ENCODE peak calls at places on chromosomes 2 and 18, in eight cellular contexts. One of them, this sample, is unnamed.
A peak's percentile ranks its signal among the peaks of the same experiment; 100 is the strongest.

GRCh38 chr18:24942144-24942543 is 409.8 kb downstream of the ZNF521 start:
- DNase-seq in CD4-positive, alpha-beta T cell: no peak
- DNase-seq in neural progenitor cell: no peak
- DNase-seq in A549: no peak
- DNase-seq in cardiac muscle cell: no peak
- DNase-seq in iPS DF 6.9: no peak
- DNase-seq in neuronal stem cell: no peak
- DNase-seq in coronary artery: no peak
- DNase-seq in this sample: no peak

GRCh38 chr18:32271649-32272324 is 81.9 kb downstream of the MEP1B start:
- DNase-seq in CD4-positive, alpha-beta T cell: no peak
- DNase-seq in neural progenitor cell: peak; percentile 61
- DNase-seq in A549: peak; percentile 40
- DNase-seq in cardiac muscle cell: peak; percentile 56
- DNase-seq in iPS DF 6.9: no peak
- DNase-seq in neuronal stem cell: no peak
- DNase-seq in coronary artery: no peak
- DNase-seq in this sample: no peak

GRCh38 chr2:9806656-9807055 is 36.6 kb upstream of the TAF1B start:
- DNase-seq in CD4-positive, alpha-beta T cell: no peak
- DNase-seq in neural progenitor cell: no peak
- DNase-seq in A549: no peak
- DNase-seq in cardiac muscle cell: no peak
- DNase-seq in iPS DF 6.9: no peak
- DNase-seq in neuronal stem cell: no peak
- DNase-seq in coronary artery: no peak
- DNase-seq in this sample: no peak

GRCh38 chr2:5690718-5691658 is 1.2 kb upstream of the SOX11 start:
- DNase-seq in CD4-positive, alpha-beta T cell: no peak
- DNase-seq in neural progenitor cell: peak; percentile 94
- DNase-seq in A549: no peak
- DNase-seq in cardiac muscle cell: peak; percentile 91
- DNase-seq in iPS DF 6.9: no peak
- DNase-seq in neuronal stem cell: peak; percentile 82
- DNase-seq in coronary artery: no peak
- DNase-seq in this sample: no peak

GRCh38 chr2:118584380-118584779 is 263.1 kb downstream of the EN1 start:
- DNase-seq in CD4-positive, alpha-beta T cell: no peak
- DNase-seq in neural progenitor cell: peak; percentile 68
- DNase-seq in A549: no peak
- DNase-seq in cardiac muscle cell: peak; percentile 12
- DNase-seq in iPS DF 6.9: no peak
- DNase-seq in neuronal stem cell: peak; percentile 17
- DNase-seq in coronary artery: no peak
- DNase-seq in this sample: no peak

GRCh38 chr18:72720116-72720515 is 147.7 kb downstream of the NETO1 start:
- DNase-seq in CD4-positive, alpha-beta T cell: no peak
- DNase-seq in neural progenitor cell: no peak
- DNase-seq in A549: no peak
- DNase-seq in cardiac muscle cell: no peak
- DNase-seq in iPS DF 6.9: no peak
- DNase-seq in neuronal stem cell: no peak
- DNase-seq in coronary artery: no peak
- DNase-seq in this sample: no peak

GRCh38 chr2:218991674-218992168 is 1.5 kb downstream of the CRYBA2 start:
- DNase-seq in CD4-positive, alpha-beta T cell: no peak
- DNase-seq in neural progenitor cell: peak; percentile 67
- DNase-seq in A549: no peak
- DNase-seq in cardiac muscle cell: peak; percentile 37
- DNase-seq in iPS DF 6.9: no peak
- DNase-seq in neuronal stem cell: no peak
- DNase-seq in coronary artery: no peak
- DNase-seq in this sample: no peak

GRCh38 chr2:195488567-195488966 is 168.5 kb upstream of the SLC39A10 start:
- DNase-seq in CD4-positive, alpha-beta T cell: no peak
- DNase-seq in neural progenitor cell: no peak
- DNase-seq in A549: no peak
- DNase-seq in cardiac muscle cell: no peak
- DNase-seq in iPS DF 6.9: no peak
- DNase-seq in neuronal stem cell: no peak
- DNase-seq in coronary artery: no peak
- DNase-seq in this sample: no peak

GRCh38 chr18:59093668-59094067 is 46.0 kb upstream of the SEC11C start:
- DNase-seq in CD4-positive, alpha-beta T cell: no peak
- DNase-seq in neural progenitor cell: no peak
- DNase-seq in A549: no peak
- DNase-seq in cardiac muscle cell: no peak
- DNase-seq in iPS DF 6.9: no peak
- DNase-seq in neuronal stem cell: no peak
- DNase-seq in coronary artery: no peak
- DNase-seq in this sample: no peak

GRCh38 chr2:62661263-62661635 is 44.3 kb upstream of the EHBP1 start:
- DNase-seq in CD4-positive, alpha-beta T cell: no peak
- DNase-seq in neural progenitor cell: peak; percentile 29
- DNase-seq in A549: no peak
- DNase-seq in cardiac muscle cell: no peak
- DNase-seq in iPS DF 6.9: no peak
- DNase-seq in neuronal stem cell: no peak
- DNase-seq in coronary artery: no peak
- DNase-seq in this sample: no peak

GRCh38 chr2:209808521-209808920 is 36.9 kb downstream of the UNC80 start:
- DNase-seq in CD4-positive, alpha-beta T cell: no peak
- DNase-seq in neural progenitor cell: no peak
- DNase-seq in A549: no peak
- DNase-seq in cardiac muscle cell: no peak
- DNase-seq in iPS DF 6.9: no peak
- DNase-seq in neuronal stem cell: no peak
- DNase-seq in coronary artery: no peak
- DNase-seq in this sample: no peak

GRCh38 chr18:23650963-23651927 is 11.5 kb downstream of the ANKRD29 start:
- DNase-seq in CD4-positive, alpha-beta T cell: no peak
- DNase-seq in neural progenitor cell: no peak
- DNase-seq in A549: peak; percentile 51
- DNase-seq in cardiac muscle cell: peak; percentile 48
- DNase-seq in iPS DF 6.9: no peak
- DNase-seq in neuronal stem cell: no peak
- DNase-seq in coronary artery: no peak
- DNase-seq in this sample: no peak

GRCh38 chr2:43123056-43123455 is 103.3 kb downstream of the ZFP36L2 start:
- DNase-seq in CD4-positive, alpha-beta T cell: no peak
- DNase-seq in neural progenitor cell: no peak
- DNase-seq in A549: no peak
- DNase-seq in cardiac muscle cell: no peak
- DNase-seq in iPS DF 6.9: no peak
- DNase-seq in neuronal stem cell: no peak
- DNase-seq in coronary artery: no peak
- DNase-seq in this sample: no peak

GRCh38 chr2:43123981-43124666 is 102.3 kb downstream of the ZFP36L2 start:
- DNase-seq in CD4-positive, alpha-beta T cell: no peak
- DNase-seq in neural progenitor cell: no peak
- DNase-seq in A549: no peak
- DNase-seq in cardiac muscle cell: no peak
- DNase-seq in iPS DF 6.9: no peak
- DNase-seq in neuronal stem cell: no peak
- DNase-seq in coronary artery: no peak
- DNase-seq in this sample: no peak

GRCh38 chr2:43123486-43123885 is 102.9 kb downstream of the ZFP36L2 start:
- DNase-seq in CD4-positive, alpha-beta T cell: no peak
- DNase-seq in neural progenitor cell: no peak
- DNase-seq in A549: no peak
- DNase-seq in cardiac muscle cell: no peak
- DNase-seq in iPS DF 6.9: no peak
- DNase-seq in neuronal stem cell: no peak
- DNase-seq in coronary artery: no peak
- DNase-seq in this sample: no peak

GRCh38 chr2:43119303-43119702 is 107.1 kb downstream of the ZFP36L2 start:
- DNase-seq in CD4-positive, alpha-beta T cell: no peak
- DNase-seq in neural progenitor cell: no peak
- DNase-seq in A549: no peak
- DNase-seq in cardiac muscle cell: no peak
- DNase-seq in iPS DF 6.9: no peak
- DNase-seq in neuronal stem cell: no peak
- DNase-seq in coronary artery: no peak
- DNase-seq in this sample: no peak

GRCh38 chr2:43121915-43122314 is 104.5 kb downstream of the ZFP36L2 start:
- DNase-seq in CD4-positive, alpha-beta T cell: no peak
- DNase-seq in neural progenitor cell: peak; percentile 2
- DNase-seq in A549: no peak
- DNase-seq in cardiac muscle cell: peak; percentile 36
- DNase-seq in iPS DF 6.9: no peak
- DNase-seq in neuronal stem cell: no peak
- DNase-seq in coronary artery: no peak
- DNase-seq in this sample: no peak
- H3K27ac ChIP-seq in CD4-positive, alpha-beta T cell: no peak overlapping the region
- H3K27ac ChIP-seq in neural progenitor cell: no peak overlapping the region
- H3K27ac ChIP-seq in A549: no peak overlapping the region
- H3K27ac ChIP-seq in cardiac muscle cell: no peak overlapping the region
- H3K27ac ChIP-seq in iPS DF 6.9: no peak overlapping the region
- H3K27ac ChIP-seq in neuronal stem cell: no peak overlapping the region
- H3K27ac ChIP-seq in coronary artery: no peak overlapping the region
- H3K27ac ChIP-seq in this sample: no peak overlapping the region

GRCh38 chr2:121502246-121502645 is 28.4 kb upstream of the RNU4ATAC start:
- DNase-seq in CD4-positive, alpha-beta T cell: no peak
- DNase-seq in neural progenitor cell: no peak
- DNase-seq in A549: no peak
- DNase-seq in cardiac muscle cell: no peak
- DNase-seq in iPS DF 6.9: no peak
- DNase-seq in neuronal stem cell: no peak
- DNase-seq in coronary artery: no peak
- DNase-seq in this sample: no peak

GRCh38 chr2:121502781-121503180 is 27.9 kb upstream of the RNU4ATAC start:
- DNase-seq in CD4-positive, alpha-beta T cell: no peak
- DNase-seq in neural progenitor cell: no peak
- DNase-seq in A549: no peak
- DNase-seq in cardiac muscle cell: no peak
- DNase-seq in iPS DF 6.9: no peak
- DNase-seq in neuronal stem cell: no peak
- DNase-seq in coronary artery: no peak
- DNase-seq in this sample: no peak

GRCh38 chr2:121506187-121506586 is 24.5 kb upstream of the RNU4ATAC start:
- DNase-seq in CD4-positive, alpha-beta T cell: no peak
- DNase-seq in neural progenitor cell: no peak
- DNase-seq in A549: no peak
- DNase-seq in cardiac muscle cell: no peak
- DNase-seq in iPS DF 6.9: no peak
- DNase-seq in neuronal stem cell: no peak
- DNase-seq in coronary artery: no peak
- DNase-seq in this sample: no peak

GRCh38 chr2:121505005-121505404 is 25.7 kb upstream of the RNU4ATAC start:
- DNase-seq in CD4-positive, alpha-beta T cell: no peak
- DNase-seq in neural progenitor cell: no peak
- DNase-seq in A549: no peak
- DNase-seq in cardiac muscle cell: no peak
- DNase-seq in iPS DF 6.9: no peak
- DNase-seq in neuronal stem cell: no peak
- DNase-seq in coronary artery: no peak
- DNase-seq in this sample: no peak

DNA sequence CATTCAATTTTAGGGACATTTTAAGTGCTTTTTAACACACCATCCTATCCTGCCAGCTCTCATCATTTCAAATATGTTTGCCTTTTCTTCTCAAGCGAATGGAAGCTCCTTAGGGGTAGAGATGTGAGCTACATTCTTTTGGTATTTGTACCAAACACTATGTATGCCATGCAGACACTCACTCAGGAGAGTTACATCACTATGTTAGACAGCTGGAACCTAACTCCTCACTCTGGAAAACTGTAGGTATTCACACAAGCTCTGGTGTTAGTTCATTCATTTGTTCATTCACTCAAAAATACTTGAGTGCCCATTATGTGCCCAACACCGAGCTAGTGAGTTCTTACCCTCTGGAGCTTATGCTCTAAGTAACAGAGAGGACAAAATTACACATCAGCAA is 26.4 kb upstream of the RNU4ATAC start:
- DNase-seq in CD4-positive, alpha-beta T cell: no peak
- DNase-seq in neural progenitor cell: no peak
- DNase-seq in A549: no peak
- DNase-seq in cardiac muscle cell: no peak
- DNase-seq in iPS DF 6.9: no peak
- DNase-seq in neuronal stem cell: no peak
- DNase-seq in coronary artery: no peak
- DNase-seq in this sample: no peak
- H3K27ac ChIP-seq in CD4-positive, alpha-beta T cell: no peak overlapping the region
- H3K27ac ChIP-seq in neural progenitor cell: no peak overlapping the region
- H3K27ac ChIP-seq in A549: no peak overlapping the region
- H3K27ac ChIP-seq in cardiac muscle cell: no peak overlapping the region
- H3K27ac ChIP-seq in iPS DF 6.9: no peak overlapping the region
- H3K27ac ChIP-seq in neuronal stem cell: no peak overlapping the region
- H3K27ac ChIP-seq in coronary artery: no peak overlapping the region
- H3K27ac ChIP-seq in this sample: no peak overlapping the region

DNA sequence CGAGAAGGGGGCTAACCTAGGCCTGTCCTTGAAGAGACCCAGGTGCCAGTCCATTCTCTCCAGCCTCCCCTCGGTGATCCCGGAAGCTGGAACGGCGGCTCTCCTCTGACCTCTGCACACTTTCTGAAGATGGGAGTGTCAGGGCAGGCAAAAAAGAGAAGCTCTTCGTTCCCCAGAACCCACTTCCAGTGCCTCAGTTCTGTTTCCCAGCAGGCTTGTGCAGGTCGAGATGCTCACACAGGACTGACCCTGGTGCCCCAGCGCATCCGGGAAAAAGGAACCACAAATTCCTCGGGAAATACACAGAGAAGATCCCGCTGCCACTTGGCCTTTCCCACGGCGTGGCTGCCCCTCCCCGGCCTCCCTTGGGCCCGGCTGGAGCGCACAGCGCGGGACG is 677 bp upstream of the PTPN18 start:
- DNase-seq in CD4-positive, alpha-beta T cell: no peak
- DNase-seq in neural progenitor cell: peak; percentile 16
- DNase-seq in A549: no peak
- DNase-seq in cardiac muscle cell: no peak
- DNase-seq in iPS DF 6.9: no peak
- DNase-seq in neuronal stem cell: no peak
- DNase-seq in coronary artery: no peak
- DNase-seq in this sample: no peak
- H3K27ac ChIP-seq in CD4-positive, alpha-beta T cell: no peak overlapping the region
- H3K27ac ChIP-seq in neural progenitor cell: no peak overlapping the region
- H3K27ac ChIP-seq in A549: peak overlapping the region; percentile 90
- H3K27ac ChIP-seq in cardiac muscle cell: no peak overlapping the region
- H3K27ac ChIP-seq in iPS DF 6.9: no peak overlapping the region
- H3K27ac ChIP-seq in neuronal stem cell: no peak overlapping the region
- H3K27ac ChIP-seq in coronary artery: peak overlapping the region; percentile 91
- H3K27ac ChIP-seq in this sample: peak overlapping the region; percentile 72

DNA sequence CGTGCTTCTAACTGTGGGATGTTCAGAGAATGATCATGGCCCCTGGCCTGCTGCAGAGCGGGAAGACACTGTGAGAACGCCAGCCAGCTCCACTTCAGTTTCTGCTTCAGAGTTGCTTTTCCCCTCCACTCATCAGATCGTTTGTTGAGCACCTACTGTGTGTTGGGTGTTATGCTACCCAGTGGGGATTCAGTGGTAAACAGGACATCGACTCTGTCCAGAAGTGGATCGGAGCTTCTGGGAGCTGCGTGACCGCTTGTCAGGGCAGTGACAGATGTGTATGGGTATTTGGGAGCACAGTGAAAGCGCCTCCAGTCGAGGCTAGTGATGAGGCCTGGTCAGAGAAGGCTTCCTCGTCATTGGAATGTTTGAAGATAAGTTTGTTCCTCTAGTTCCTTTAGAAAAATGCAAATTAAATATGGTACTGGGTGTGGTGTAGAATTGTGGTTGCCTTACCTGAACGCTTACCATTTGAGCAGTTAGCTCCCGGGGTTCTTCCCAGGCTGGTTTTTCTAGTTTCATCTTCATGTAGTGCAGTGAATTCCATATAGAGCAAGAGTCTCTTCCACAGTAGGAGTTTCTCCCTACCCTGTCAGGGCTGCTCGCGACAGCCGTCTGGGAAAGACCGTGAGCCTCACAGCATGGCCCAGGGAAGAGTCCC is 2.8 kb downstream of the RAB12 start:
- DNase-seq in CD4-positive, alpha-beta T cell: no peak
- DNase-seq in neural progenitor cell: no peak
- DNase-seq in A549: no peak
- DNase-seq in cardiac muscle cell: no peak
- DNase-seq in iPS DF 6.9: no peak
- DNase-seq in neuronal stem cell: no peak
- DNase-seq in coronary artery: no peak
- DNase-seq in this sample: no peak
- H3K27ac ChIP-seq in CD4-positive, alpha-beta T cell: no peak overlapping the region
- H3K27ac ChIP-seq in neural progenitor cell: no peak overlapping the region
- H3K27ac ChIP-seq in A549: no peak overlapping the region
- H3K27ac ChIP-seq in cardiac muscle cell: no peak overlapping the region
- H3K27ac ChIP-seq in iPS DF 6.9: no peak overlapping the region
- H3K27ac ChIP-seq in neuronal stem cell: no peak overlapping the region
- H3K27ac ChIP-seq in coronary artery: no peak overlapping the region
- H3K27ac ChIP-seq in this sample: no peak overlapping the region

This sample was measured in substantia nigra.